ENCODE peak calls at places on chromosomes 7 and 10, in six cellular contexts. U, N, M, C, P and T are unnamed samples.

GRCh38 chr10:84632866-84633265 is 304.5 kb downstream of the CCSER2 start:
- DNase-seq in U (no peak), N (no peak), M (no peak), C (no peak), P (no peak), T (no peak)

GRCh38 chr7:16318989-16319915 is 102.1 kb downstream of the CRPPA start:
- DNase-seq in U (no peak), N (no peak), M (no peak), C (peak), P (no peak), T (no peak)

GRCh38 chr10:99522078-99522479 is 10.7 kb upstream of the NKX2-3 start:
- DNase-seq in U (peak), N (no peak), M (no peak), C (no peak), P (no peak), T (no peak)

GRCh38 chr7:140360697-140361229 is 37.6 kb downstream of the SLC37A3 start:
- DNase-seq in U (no peak), N (no peak), M (no peak), C (no peak), P (no peak), T (no peak)

GRCh38 chr10:119454231-119454804 is 88.2 kb downstream of the RGS10 start:
- DNase-seq in U (no peak), N (no peak), M (no peak), C (no peak), P (peak), T (no peak)

GRCh38 chr7:28003408-28003807 is 177.2 kb downstream of the JAZF1 start:
- DNase-seq in U (no peak), N (no peak), M (no peak), C (no peak), P (no peak), T (no peak)

GRCh38 chr10:99619851-99620712 is at the start of gene SLC25A28:
- DNase-seq in U (peak), N (peak), M (peak), C (peak), P (peak), T (peak)

GRCh38 chr7:43058271-43059066 is 54.0 kb upstream of the HECW1 start:
- DNase-seq in U (no peak), N (no peak), M (no peak), C (no peak), P (no peak), T (no peak)

GRCh38 chr7:40836218-40836617 is 701.4 kb downstream of the SUGCT start:
- DNase-seq in U (no peak), N (no peak), M (no peak), C (peak), P (no peak), T (no peak)

GRCh38 chr10:7351905-7352304 is 58.9 kb downstream of the SFMBT2 start:
- DNase-seq in U (no peak), N (no peak), M (no peak), C (peak), P (no peak), T (no peak)

GRCh38 chr10:115503546-115503945 is 410.4 kb downstream of the ATRNL1 start:
- DNase-seq in U (no peak), N (no peak), M (no peak), C (no peak), P (no peak), T (no peak)

GRCh38 chr7:132428247-132428919 is 147.9 kb downstream of the PLXNA4 start:
- DNase-seq in U (no peak), N (peak), M (no peak), C (no peak), P (no peak), T (no peak)

GRCh38 chr7:116159711-116160110 is 50.6 kb upstream of the TES start:
- DNase-seq in U (no peak), N (no peak), M (no peak), C (no peak), P (no peak), T (no peak)

GRCh38 chr7:119935418-119936025 is 337.5 kb upstream of the KCND2 start:
- DNase-seq in U (no peak), N (no peak), M (no peak), C (peak), P (no peak), T (no peak)

GRCh38 chr7:130481898-130482297 is 10.0 kb upstream of the MEST start:
- DNase-seq in U (no peak), N (no peak), M (no peak), C (peak), P (no peak), T (no peak)

DNA sequence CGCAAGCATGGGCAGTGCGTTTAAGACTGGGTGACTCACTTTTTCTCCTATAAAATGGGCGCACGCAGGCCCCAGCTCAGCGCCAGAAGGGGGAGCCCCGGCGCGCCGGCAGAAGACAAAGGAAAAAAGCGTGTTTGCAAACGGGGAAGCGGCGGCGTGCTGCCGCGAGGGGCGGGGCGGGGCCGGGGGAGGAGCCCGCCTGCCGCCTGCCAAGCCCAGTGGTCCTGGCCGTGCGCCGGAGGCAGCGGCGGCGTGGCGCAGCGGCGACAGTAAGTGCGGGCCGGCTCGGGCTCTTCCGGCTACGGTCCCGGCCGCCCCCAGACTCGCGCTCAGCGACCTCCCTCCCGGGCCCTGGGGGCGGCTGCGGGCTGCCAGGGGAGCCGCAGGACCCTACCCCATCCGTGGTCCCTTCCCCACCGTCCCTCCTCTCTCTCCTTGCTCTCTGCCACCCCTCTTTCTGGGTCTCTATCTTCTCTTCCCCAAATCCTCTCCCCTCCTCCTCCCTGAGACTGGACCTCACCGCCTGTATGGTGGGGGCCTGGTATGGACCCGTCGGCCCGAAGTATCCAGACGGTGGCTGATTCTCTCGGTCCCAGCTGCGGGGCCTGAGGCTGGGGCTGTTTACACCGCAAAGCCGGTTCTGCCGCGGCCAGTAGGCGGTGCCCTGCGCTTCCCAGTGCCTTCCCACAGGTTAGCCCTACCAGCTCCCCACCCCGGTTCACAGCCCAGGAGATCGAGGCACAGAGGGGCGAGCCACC is at the start of gene SLC29A3:
- DNase-seq in U (peak), N (peak), M (peak), C (peak), P (peak), T (peak)
- TF ChIP-seq POLR2A in U (no peak), N (no peak), M (peak), C (no peak), P (no peak), T (no peak)

GRCh38 chr10:86400705-86401587 is 34.4 kb upstream of the GRID1 start:
- DNase-seq in U (peak), N (peak), M (peak), C (no peak), P (peak), T (peak)
- TF ChIP-seq POLR2A in U (no peak), N (no peak), M (no peak), C (no peak), P (no peak), T (peak)

GRCh38 chr10:131477457-131478205 is 166.1 kb upstream of the TCERG1L start:
- DNase-seq in U (no peak), N (no peak), M (no peak), C (no peak), P (no peak), T (no peak)
- TF ChIP-seq POLR2A in U (no peak), N (no peak), M (no peak), C (no peak), P (no peak), T (no peak)

DNA sequence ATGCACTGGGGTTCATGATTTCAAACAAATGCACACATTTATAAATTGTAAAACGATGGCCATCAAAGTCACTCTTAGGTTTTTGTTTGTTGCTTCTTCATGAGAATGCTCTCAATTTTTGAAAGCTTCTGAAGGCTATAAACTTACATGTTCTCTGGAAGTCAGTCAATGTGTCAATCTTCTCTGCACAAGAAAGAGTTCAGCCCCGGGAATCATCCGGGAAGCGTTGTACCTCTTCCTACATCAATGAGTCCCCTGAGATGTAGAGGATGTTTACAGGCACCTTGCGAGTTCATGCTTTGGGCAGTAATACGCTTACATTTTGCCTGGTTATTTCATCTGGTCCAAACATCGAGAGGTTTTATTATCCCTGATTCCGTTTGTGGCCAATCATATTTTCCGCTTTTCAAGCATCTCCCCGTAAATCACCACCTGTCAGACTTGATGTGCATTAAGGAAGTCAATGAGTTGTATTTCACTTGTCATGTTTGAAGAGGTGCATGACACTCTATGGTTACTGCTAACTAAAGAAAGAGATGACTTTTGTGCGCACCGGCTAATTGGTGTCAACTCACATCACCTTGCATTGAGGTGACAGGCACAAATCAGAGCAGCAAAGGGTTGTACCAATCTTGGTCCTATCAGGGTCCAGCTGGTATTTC is 750.7 kb downstream of the SORCS3 start:
- DNase-seq in U (no peak), N (no peak), M (no peak), C (no peak), P (no peak), T (no peak)
- TF ChIP-seq POLR2A in U (no peak), N (no peak), M (no peak), C (no peak), P (no peak), T (no peak)

GRCh38 chr7:55554055-55554454 is 18.2 kb downstream of the VOPP1 start:
- DNase-seq in U (no peak), N (no peak), M (no peak), C (no peak), P (no peak), T (no peak)
- TF ChIP-seq POLR2A in U (no peak), N (no peak), M (no peak), C (no peak), P (no peak), T (no peak)

DNA sequence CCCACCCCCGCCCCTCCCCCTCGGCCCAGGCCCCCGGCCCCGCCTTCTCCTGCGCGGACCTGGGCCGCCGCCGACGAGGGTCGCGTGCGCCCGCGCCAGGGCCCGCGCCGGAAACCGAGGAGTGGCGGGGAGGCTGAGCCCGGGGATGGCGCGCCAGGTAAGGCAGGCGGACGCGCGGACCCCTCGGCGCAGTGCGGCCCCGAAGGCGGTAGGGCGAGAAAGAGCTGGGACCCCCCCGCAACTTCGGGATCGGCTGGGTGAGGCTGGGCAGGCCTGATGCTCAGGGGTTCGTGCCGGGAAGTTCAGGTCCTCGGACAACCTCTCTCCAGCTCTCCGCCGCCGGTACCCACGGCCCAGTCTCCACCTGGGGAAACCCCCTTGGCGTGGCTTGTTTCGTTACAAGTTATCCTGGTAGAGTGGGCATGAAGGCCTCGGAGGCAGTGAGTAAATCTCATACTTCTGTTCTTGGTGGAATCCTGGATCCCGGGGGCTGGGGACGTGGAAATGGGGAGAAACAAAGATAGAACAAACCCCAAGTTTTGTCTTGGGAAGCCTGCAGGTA is 58.4 kb downstream of the ZNF467 start:
- DNase-seq in U (no peak), N (peak), M (no peak), C (peak), P (no peak), T (no peak)
- TF ChIP-seq POLR2A in U (no peak), N (no peak), M (no peak), C (peak), P (no peak), T (no peak)

GRCh38 chr10:88897019-88897853 is 17.2 kb downstream of the STAMBPL1 start:
- DNase-seq in U (no peak), N (no peak), M (no peak), C (no peak), P (no peak), T (no peak)
- TF ChIP-seq POLR2A in U (no peak), N (no peak), M (no peak), C (no peak), P (no peak), T (no peak)

DNA sequence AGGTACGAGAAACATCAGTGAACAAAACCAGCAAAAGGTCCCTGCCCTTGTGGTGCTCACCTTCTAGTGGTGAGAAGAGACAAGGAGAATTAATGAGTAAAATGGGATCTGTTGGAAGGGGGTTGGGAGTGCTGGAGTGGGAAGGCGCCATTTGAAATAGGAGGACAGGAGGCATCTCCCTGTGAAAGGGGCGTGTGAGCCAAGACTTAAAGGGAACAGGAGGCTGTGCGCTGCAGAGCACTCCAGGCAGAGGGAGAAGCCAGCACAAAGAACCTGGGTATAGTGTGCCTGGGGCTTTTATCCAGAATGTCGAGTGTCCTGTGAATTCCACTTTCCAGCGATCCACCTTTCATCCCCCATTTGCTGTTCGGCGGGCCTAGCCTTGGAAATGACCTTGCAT is 497.9 kb upstream of the GALNT17 start:
- DNase-seq in U (no peak), N (no peak), M (no peak), C (no peak), P (no peak), T (no peak)
- TF ChIP-seq POLR2A in U (no peak), N (no peak), M (no peak), C (no peak), P (no peak), T (no peak)